ENCODE peak calls at places on chromosomes 3 and 15, in ten cellular contexts. One of them, this sample, is unnamed.

GRCh38 chr3:101072299-101072698 is 79.1 kb upstream of the ABI3BP start:
- DNase-seq in activated T-helper 1 cell treated with anti-CD3 and anti-CD28 coated beads, Interleukin-2, amount 50 U/mL, for 16 hours: no peak
- DNase-seq in HS-5: no peak
- DNase-seq in hippocampal formation: no peak
- DNase-seq in caudate nucleus: no peak
- DNase-seq in hepatocyte: peak
- DNase-seq in M059J: peak
- DNase-seq in NCI-H524: no peak
- DNase-seq in RKO: no peak
- DNase-seq in posterior cingulate gyrus: no peak
- DNase-seq in this sample: peak

GRCh38 chr3:42906085-42906904 is at the start of gene ZNF662:
- DNase-seq in activated T-helper 1 cell treated with anti-CD3 and anti-CD28 coated beads, Interleukin-2, amount 50 U/mL, for 16 hours: no peak
- DNase-seq in HS-5: no peak
- DNase-seq in hippocampal formation: no peak
- DNase-seq in caudate nucleus: peak
- DNase-seq in hepatocyte: no peak
- DNase-seq in M059J: peak
- DNase-seq in NCI-H524: no peak
- DNase-seq in RKO: no peak
- DNase-seq in posterior cingulate gyrus: peak
- DNase-seq in this sample: no peak

GRCh38 chr3:63918321-63918720 is 6.1 kb upstream of the SCAANT1 start:
- DNase-seq in activated T-helper 1 cell treated with anti-CD3 and anti-CD28 coated beads, Interleukin-2, amount 50 U/mL, for 16 hours: no peak
- DNase-seq in HS-5: no peak
- DNase-seq in hippocampal formation: no peak
- DNase-seq in caudate nucleus: no peak
- DNase-seq in hepatocyte: no peak
- DNase-seq in M059J: peak
- DNase-seq in NCI-H524: no peak
- DNase-seq in RKO: no peak
- DNase-seq in posterior cingulate gyrus: no peak
- DNase-seq in this sample: no peak

GRCh38 chr15:93470042-93470441 is 381.0 kb upstream of the RGMA start:
- DNase-seq in activated T-helper 1 cell treated with anti-CD3 and anti-CD28 coated beads, Interleukin-2, amount 50 U/mL, for 16 hours: no peak
- DNase-seq in HS-5: no peak
- DNase-seq in hippocampal formation: no peak
- DNase-seq in caudate nucleus: no peak
- DNase-seq in hepatocyte: no peak
- DNase-seq in M059J: no peak
- DNase-seq in NCI-H524: no peak
- DNase-seq in RKO: no peak
- DNase-seq in posterior cingulate gyrus: no peak
- DNase-seq in this sample: no peak

GRCh38 chr3:79517766-79518413 is 249.9 kb downstream of the ROBO1 start:
- DNase-seq in activated T-helper 1 cell treated with anti-CD3 and anti-CD28 coated beads, Interleukin-2, amount 50 U/mL, for 16 hours: no peak
- DNase-seq in HS-5: no peak
- DNase-seq in hippocampal formation: peak
- DNase-seq in caudate nucleus: no peak
- DNase-seq in hepatocyte: peak
- DNase-seq in M059J: peak
- DNase-seq in NCI-H524: peak
- DNase-seq in RKO: peak
- DNase-seq in posterior cingulate gyrus: no peak
- DNase-seq in this sample: no peak

GRCh38 chr3:106819445-106819844 is 557.8 kb upstream of the CCDC54 start:
- DNase-seq in activated T-helper 1 cell treated with anti-CD3 and anti-CD28 coated beads, Interleukin-2, amount 50 U/mL, for 16 hours: no peak
- DNase-seq in HS-5: no peak
- DNase-seq in hippocampal formation: peak
- DNase-seq in caudate nucleus: no peak
- DNase-seq in hepatocyte: no peak
- DNase-seq in M059J: no peak
- DNase-seq in NCI-H524: peak
- DNase-seq in RKO: no peak
- DNase-seq in posterior cingulate gyrus: no peak
- DNase-seq in this sample: no peak

GRCh38 chr3:177538064-177538742 is 340.9 kb upstream of the TBL1XR1 start:
- DNase-seq in activated T-helper 1 cell treated with anti-CD3 and anti-CD28 coated beads, Interleukin-2, amount 50 U/mL, for 16 hours: no peak
- DNase-seq in HS-5: no peak
- DNase-seq in hippocampal formation: no peak
- DNase-seq in caudate nucleus: no peak
- DNase-seq in hepatocyte: no peak
- DNase-seq in M059J: peak
- DNase-seq in NCI-H524: no peak
- DNase-seq in RKO: no peak
- DNase-seq in posterior cingulate gyrus: no peak
- DNase-seq in this sample: no peak

GRCh38 chr3:103083848-103084631 is 649.2 kb downstream of the ZPLD1 start:
- DNase-seq in activated T-helper 1 cell treated with anti-CD3 and anti-CD28 coated beads, Interleukin-2, amount 50 U/mL, for 16 hours: no peak
- DNase-seq in HS-5: no peak
- DNase-seq in hippocampal formation: no peak
- DNase-seq in caudate nucleus: no peak
- DNase-seq in hepatocyte: no peak
- DNase-seq in M059J: no peak
- DNase-seq in NCI-H524: no peak
- DNase-seq in RKO: no peak
- DNase-seq in posterior cingulate gyrus: no peak
- DNase-seq in this sample: no peak

GRCh38 chr15:99090011-99090699 is 14.7 kb upstream of the SYNM start:
- DNase-seq in activated T-helper 1 cell treated with anti-CD3 and anti-CD28 coated beads, Interleukin-2, amount 50 U/mL, for 16 hours: no peak
- DNase-seq in HS-5: no peak
- DNase-seq in hippocampal formation: no peak
- DNase-seq in caudate nucleus: no peak
- DNase-seq in hepatocyte: no peak
- DNase-seq in M059J: no peak
- DNase-seq in NCI-H524: no peak
- DNase-seq in RKO: no peak
- DNase-seq in posterior cingulate gyrus: no peak
- DNase-seq in this sample: no peak

GRCh38 chr15:45378149-45378912 is at the start of gene GATM:
- DNase-seq in activated T-helper 1 cell treated with anti-CD3 and anti-CD28 coated beads, Interleukin-2, amount 50 U/mL, for 16 hours: peak
- DNase-seq in HS-5: peak
- DNase-seq in hippocampal formation: peak
- DNase-seq in caudate nucleus: peak
- DNase-seq in hepatocyte: peak
- DNase-seq in M059J: peak
- DNase-seq in NCI-H524: peak
- DNase-seq in RKO: no peak
- DNase-seq in posterior cingulate gyrus: peak
- DNase-seq in this sample: no peak

GRCh38 chr15:92714457-92715401 is 59.2 kb upstream of the FAM174B start:
- DNase-seq in activated T-helper 1 cell treated with anti-CD3 and anti-CD28 coated beads, Interleukin-2, amount 50 U/mL, for 16 hours: peak
- DNase-seq in HS-5: peak
- DNase-seq in hippocampal formation: peak
- DNase-seq in caudate nucleus: peak
- DNase-seq in hepatocyte: peak
- DNase-seq in M059J: peak
- DNase-seq in NCI-H524: peak
- DNase-seq in RKO: peak
- DNase-seq in posterior cingulate gyrus: peak
- DNase-seq in this sample: no peak

GRCh38 chr15:32802296-32802936 is 84.6 kb downstream of the GREM1 start:
- DNase-seq in activated T-helper 1 cell treated with anti-CD3 and anti-CD28 coated beads, Interleukin-2, amount 50 U/mL, for 16 hours: no peak
- DNase-seq in HS-5: peak
- DNase-seq in hippocampal formation: no peak
- DNase-seq in caudate nucleus: no peak
- DNase-seq in hepatocyte: no peak
- DNase-seq in M059J: peak
- DNase-seq in NCI-H524: no peak
- DNase-seq in RKO: no peak
- DNase-seq in posterior cingulate gyrus: no peak
- DNase-seq in this sample: no peak

GRCh38 chr3:47370887-47371697 is 9.7 kb upstream of the PTPN23 start:
- DNase-seq in activated T-helper 1 cell treated with anti-CD3 and anti-CD28 coated beads, Interleukin-2, amount 50 U/mL, for 16 hours: no peak
- DNase-seq in HS-5: no peak
- DNase-seq in hippocampal formation: no peak
- DNase-seq in caudate nucleus: no peak
- DNase-seq in hepatocyte: peak
- DNase-seq in M059J: no peak
- DNase-seq in NCI-H524: no peak
- DNase-seq in RKO: peak
- DNase-seq in posterior cingulate gyrus: no peak
- DNase-seq in this sample: no peak

GRCh38 chr3:11640009-11640673 is 3.6 kb downstream of the VGLL4 start:
- DNase-seq in activated T-helper 1 cell treated with anti-CD3 and anti-CD28 coated beads, Interleukin-2, amount 50 U/mL, for 16 hours: no peak
- DNase-seq in HS-5: no peak
- DNase-seq in hippocampal formation: no peak
- DNase-seq in caudate nucleus: no peak
- DNase-seq in hepatocyte: no peak
- DNase-seq in M059J: peak
- DNase-seq in NCI-H524: no peak
- DNase-seq in RKO: no peak
- DNase-seq in posterior cingulate gyrus: no peak
- DNase-seq in this sample: no peak

GRCh38 chr3:76631251-76631650 is 408.6 kb upstream of the ROBO2 start:
- DNase-seq in activated T-helper 1 cell treated with anti-CD3 and anti-CD28 coated beads, Interleukin-2, amount 50 U/mL, for 16 hours: no peak
- DNase-seq in HS-5: no peak
- DNase-seq in hippocampal formation: no peak
- DNase-seq in caudate nucleus: no peak
- DNase-seq in hepatocyte: no peak
- DNase-seq in M059J: no peak
- DNase-seq in NCI-H524: no peak
- DNase-seq in RKO: no peak
- DNase-seq in posterior cingulate gyrus: no peak
- DNase-seq in this sample: no peak

GRCh38 chr3:4856564-4856963 is 122.7 kb upstream of the BHLHE40 start:
- DNase-seq in activated T-helper 1 cell treated with anti-CD3 and anti-CD28 coated beads, Interleukin-2, amount 50 U/mL, for 16 hours: no peak
- DNase-seq in HS-5: no peak
- DNase-seq in hippocampal formation: no peak
- DNase-seq in caudate nucleus: no peak
- DNase-seq in hepatocyte: no peak
- DNase-seq in M059J: no peak
- DNase-seq in NCI-H524: no peak
- DNase-seq in RKO: no peak
- DNase-seq in posterior cingulate gyrus: no peak
- DNase-seq in this sample: no peak

This sample was measured in epithelial cell of prostate.